ENCODE peak calls at places on chromosome 18, in five cellular contexts. H is GM04504, O is T-cell, N is kidney epithelial cell, Q is tibial nerve. L is an unnamed sample.

GRCh38 chr18:10020176-10020575 is 106.4 kb downstream of the VAPA start:
- DNase-seq in N (no peak), Q (no peak), O (no peak), H (no peak), L (no peak)

GRCh38 chr18:54254265-54254758 is 15.0 kb upstream of the POLI start:
- DNase-seq in O (no peak), Q (no peak), N (no peak), H (no peak), L (peak)

GRCh38 chr18:62838475-62839098 is 123.2 kb downstream of the PHLPP1 start:
- DNase-seq in Q (no peak), H (no peak), N (no peak), O (no peak), L (no peak)

GRCh38 chr18:12401881-12402280 is 5.8 kb upstream of the PRELID3A start:
- DNase-seq in H (no peak), N (no peak), Q (no peak), O (no peak), L (no peak)

GRCh38 chr18:11411021-11411420 is 198.4 kb upstream of the SLC35G4 start:
- DNase-seq in N (no peak), H (peak), Q (no peak), O (no peak), L (no peak)

GRCh38 chr18:9516437-9517064 is 41.2 kb downstream of the RALBP1 start:
- DNase-seq in O (no peak), Q (no peak), H (no peak), N (no peak), L (peak)

GRCh38 chr18:79136742-79137141 is 67.5 kb downstream of the ATP9B start:
- DNase-seq in Q (no peak), N (no peak), H (no peak), O (no peak), L (no peak)

GRCh38 chr18:52277785-52278184 is 62.2 kb upstream of the DCC start:
- DNase-seq in N (no peak), O (no peak), Q (no peak), H (no peak), L (no peak)

GRCh38 chr18:44411971-44412370 is 268.7 kb upstream of the SETBP1 start:
- DNase-seq in N (no peak), O (no peak), Q (no peak), H (no peak), L (no peak)

GRCh38 chr18:8662574-8663255 is 42.6 kb upstream of the MTCL1 start:
- DNase-seq in N (no peak), H (no peak), O (no peak), Q (no peak), L (no peak)

GRCh38 chr18:27728659-27729058 is 448.3 kb downstream of the CDH2 start:
- DNase-seq in Q (no peak), N (no peak), O (no peak), H (no peak), L (no peak)

GRCh38 chr18:3877678-3878077 is 427.7 kb downstream of the TGIF1 start:
- DNase-seq in O (no peak), Q (no peak), N (no peak), H (no peak), L (no peak)

GRCh38 chr18:9993846-9994660 is 80.2 kb downstream of the VAPA start:
- DNase-seq in Q (no peak), O (no peak), N (no peak), H (no peak), L (no peak)

GRCh38 chr18:22694954-22695353 is 238.2 kb upstream of the RBBP8 start:
- DNase-seq in O (no peak), Q (no peak), N (no peak), H (peak), L (no peak)

GRCh38 chr18:69755041-69755440 is 192.6 kb downstream of the CD226 start:
- DNase-seq in H (no peak), N (no peak), O (no peak), Q (no peak), L (no peak)

GRCh38 chr18:45557779-45558178 is 57.5 kb upstream of the SLC14A2 start:
- DNase-seq in N (no peak), O (no peak), Q (no peak), H (no peak), L (no peak)

GRCh38 chr18:77262655-77263470 is 13.2 kb downstream of the GALR1 start:
- DNase-seq in H (no peak), O (no peak), N (no peak), Q (no peak), L (peak)

GRCh38 chr18:48814490-48815181 is 136.1 kb downstream of the SMAD7 start:
- DNase-seq in O (peak), N (no peak), H (no peak), Q (no peak), L (no peak)

GRCh38 chr18:75124551-75124950 is 84.4 kb downstream of the PTGR3 start:
- DNase-seq in O (no peak), N (no peak), H (no peak), Q (no peak), L (no peak)

GRCh38 chr18:57585846-57586242 is 658 bp downstream of the FECH start:
- DNase-seq in Q (no peak), N (no peak), H (no peak), O (no peak), L (no peak)

GRCh38 chr18:3455090-3455640 is 5.2 kb downstream of the TGIF1 start:
- DNase-seq in O (no peak), N (no peak), H (no peak), Q (no peak), L (no peak)

GRCh38 chr18:32259553-32259952 is 69.7 kb downstream of the MEP1B start:
- DNase-seq in O (no peak), Q (no peak), N (no peak), H (no peak), L (no peak)

GRCh38 chr18:64037812-64038414 is 68.0 kb downstream of the SERPINB8 start:
- DNase-seq in N (no peak), H (no peak), O (no peak), Q (no peak), L (no peak)

GRCh38 chr18:12766986-12767433 is 64.2 kb downstream of the PSMG2 start:
- DNase-seq in N (no peak), O (no peak), H (no peak), Q (no peak), L (peak)

GRCh38 chr18:7454429-7454828 is 112.7 kb upstream of the PTPRM start:
- DNase-seq in H (no peak), N (no peak), Q (no peak), O (no peak), L (no peak)

GRCh38 chr18:23114911-23115310 is 20.4 kb upstream of the CABLES1 start:
- DNase-seq in H (no peak), O (no peak), Q (no peak), N (peak), L (no peak)

GRCh38 chr18:49561377-49562193 is at the start of gene LIPG:
- DNase-seq in H (no peak), N (peak), Q (no peak), O (no peak), L (peak)

GRCh38 chr18:76383636-76384035 is 111.4 kb downstream of the ZNF516 start:
- DNase-seq in O (no peak), N (no peak), H (no peak), Q (no peak), L (no peak)

GRCh38 chr18:46046126-46046525 is 25.9 kb downstream of the PSTPIP2 start:
- DNase-seq in H (no peak), Q (no peak), N (no peak), O (no peak), L (no peak)

GRCh38 chr18:47932170-47932569 is 1.7 kb upstream of the SMAD2 start:
- DNase-seq in H (no peak), O (no peak), N (no peak), Q (no peak), L (no peak)

GRCh38 chr18:49920731-49921130 is 107.4 kb upstream of the ACAA2 start:
- DNase-seq in N (peak), H (no peak), O (no peak), Q (no peak), L (no peak)

GRCh38 chr18:24503182-24503581 is 42.7 kb downstream of the HRH4 start:
- DNase-seq in H (no peak), N (no peak), O (no peak), Q (no peak), L (no peak)

GRCh38 chr18:3520230-3521085 is 70.5 kb downstream of the TGIF1 start:
- DNase-seq in Q (no peak), N (no peak), H (no peak), O (no peak), L (no peak)

L was measured in Caco-2.